ENCODE peak calls at places on chromosomes 12 and 14, in ten cellular contexts. H is CD8-positive, alpha-beta memory T cell; F is GM23338; A is PC-9; P is naive thymus-derived CD4-positive, alpha-beta T cell; O is cardiac muscle cell; Z is tibial nerve; I is aorta; T is CD4-positive, CD25-positive, alpha-beta regulatory T cell; L is left ventricle myocardium inferior. B is an unnamed sample. For H3K4me1, the result is how much of the 10 kb centered on the place peaks cover.

GRCh38 chr12:1533602-1534304 is 60.6 kb downstream of the FBXL14 start:
- DNase-seq in H (peak), F (no peak), A (no peak), P (peak), O (peak), Z (no peak), I (no peak), T (peak), L (no peak), B (no peak)

GRCh38 chr14:59918824-59919581 is 941 bp upstream of the LRRC9 start:
- DNase-seq in H (peak), F (peak), A (no peak), P (no peak), O (peak), Z (no peak), I (no peak), T (peak), L (no peak), B (no peak)

GRCh38 chr12:116381744-116382455 is 104.4 kb upstream of the MED13L start:
- DNase-seq in H (no peak), F (peak), A (no peak), P (no peak), O (no peak), Z (no peak), I (peak), T (no peak), L (no peak), B (no peak)

GRCh38 chr12:17076335-17076734 is 470.4 kb upstream of the LMO3 start:
- DNase-seq in H (no peak), F (peak), A (peak), P (no peak), O (no peak), Z (no peak), I (no peak), T (no peak), L (no peak), B (no peak)

GRCh38 chr12:14691560-14691959 is 4.8 kb downstream of the GUCY2C start:
- DNase-seq in H (no peak), F (no peak), A (no peak), P (no peak), O (no peak), Z (peak), I (no peak), T (no peak), L (peak), B (peak)

GRCh38 chr12:73906757-73907156 is 630.9 kb upstream of the ATXN7L3B start:
- DNase-seq in H (no peak), F (peak), A (no peak), P (no peak), O (no peak), Z (no peak), I (no peak), T (no peak), L (no peak), B (no peak)

GRCh38 chr12:131100031-131100674 is 146.4 kb downstream of the ADGRD1 start:
- DNase-seq in H (no peak), F (no peak), A (no peak), P (no peak), O (no peak), Z (no peak), I (no peak), T (no peak), L (no peak), B (no peak)

GRCh38 chr12:402127-402456 is 648 bp downstream of the CCDC77 start:
- DNase-seq in H (no peak), F (peak), A (no peak), P (no peak), O (peak), Z (no peak), I (no peak), T (peak), L (no peak), B (peak)

GRCh38 chr14:47211263-47211662 is 464.1 kb downstream of the MDGA2 start:
- DNase-seq in H (no peak), F (no peak), A (no peak), P (no peak), O (no peak), Z (no peak), I (no peak), T (no peak), L (no peak), B (no peak)

GRCh38 chr12:126219654-126220279 is 1154.5 kb downstream of the AACS start:
- DNase-seq in H (no peak), F (no peak), A (no peak), P (no peak), O (no peak), Z (no peak), I (no peak), T (no peak), L (no peak), B (no peak)

GRCh38 chr14:50846171-50846880 is 15.4 kb upstream of the NIN start:
- DNase-seq in H (no peak), F (no peak), A (no peak), P (no peak), O (no peak), Z (no peak), I (no peak), T (no peak), L (no peak), B (no peak)

GRCh38 chr12:91851741-91852477 is 293.7 kb downstream of the BTG1 start:
- DNase-seq in H (no peak), F (no peak), A (no peak), P (no peak), O (no peak), Z (no peak), I (no peak), T (no peak), L (no peak), B (no peak)

GRCh38 chr12:25958254-25959068 is at the start of gene RASSF8:
- DNase-seq in H (no peak), F (peak), A (peak), P (peak), O (peak), Z (peak), I (peak), T (peak), L (peak), B (peak)

GRCh38 chr14:68718033-68718725 is 74.7 kb downstream of the ZFP36L1 start:
- DNase-seq in H (no peak), F (peak), A (no peak), P (no peak), O (no peak), Z (no peak), I (no peak), T (peak), L (no peak), B (peak)

GRCh38 chr14:81169267-81169666 is 51.5 kb downstream of the GTF2A1 start:
- DNase-seq in H (no peak), F (no peak), A (no peak), P (no peak), O (no peak), Z (no peak), I (no peak), T (no peak), L (no peak), B (no peak)

GRCh38 chr12:39380090-39380489 is 62.8 kb downstream of the KIF21A start:
- DNase-seq in H (no peak), F (no peak), A (no peak), P (no peak), O (no peak), Z (no peak), I (no peak), T (no peak), L (no peak), B (no peak)

GRCh38 chr12:12922191-12922616 is 29.8 kb downstream of the GPRC5D start:
- DNase-seq in H (no peak), F (peak), A (no peak), P (no peak), O (no peak), Z (no peak), I (no peak), T (no peak), L (no peak), B (no peak)

GRCh38 chr14:95663226-95663797 is 22.9 kb upstream of the TCL1B start:
- DNase-seq in H (no peak), F (no peak), A (no peak), P (no peak), O (no peak), Z (no peak), I (no peak), T (no peak), L (no peak), B (no peak)

GRCh38 chr14:31380106-31380505 is 40.2 kb downstream of the HEATR5A start:
- DNase-seq in H (no peak), F (no peak), A (no peak), P (no peak), O (no peak), Z (no peak), I (no peak), T (no peak), L (no peak), B (no peak)

GRCh38 chr12:11607313-11608081 is 42.0 kb upstream of the ETV6 start:
- DNase-seq in H (no peak), F (no peak), A (no peak), P (no peak), O (peak), Z (no peak), I (no peak), T (no peak), L (no peak), B (peak)

GRCh38 chr14:72476657-72477499 is 417.0 kb downstream of the DPF3 start:
- DNase-seq in H (peak), F (peak), A (no peak), P (peak), O (no peak), Z (no peak), I (no peak), T (peak), L (peak), B (peak)

GRCh38 chr14:103548463-103549351 is 13.8 kb downstream of the BAG5 start:
- DNase-seq in H (no peak), F (no peak), A (no peak), P (no peak), O (no peak), Z (no peak), I (peak), T (no peak), L (peak), B (no peak)

GRCh38 chr14:32514236-32514635 is 185.1 kb downstream of the AKAP6 start:
- DNase-seq in H (no peak), F (no peak), A (no peak), P (no peak), O (no peak), Z (no peak), I (no peak), T (no peak), L (no peak), B (peak)

GRCh38 chr12:80777587-80777986 is 60.9 kb downstream of the MYF5 start:
- DNase-seq in H (no peak), F (no peak), A (no peak), P (no peak), O (no peak), Z (no peak), I (no peak), T (no peak), L (no peak), B (no peak)

GRCh38 chr14:27075503-27075902 is 477.7 kb upstream of the NOVA1 start:
- DNase-seq in H (no peak), F (no peak), A (no peak), P (no peak), O (no peak), Z (no peak), I (no peak), T (no peak), L (no peak), B (no peak)

GRCh38 chr12:1226951-1227350 is 235.9 kb downstream of the ERC1 start:
- DNase-seq in H (no peak), F (no peak), A (no peak), P (no peak), O (no peak), Z (no peak), I (no peak), T (no peak), L (no peak), B (no peak)

GRCh38 chr12:132465269-132466190 is 24.4 kb upstream of the FBRSL1 start:
- DNase-seq in H (no peak), F (no peak), A (no peak), P (no peak), O (no peak), Z (no peak), I (no peak), T (no peak), L (no peak), B (no peak)

GRCh38 chr12:125346361-125346760 is 281.1 kb downstream of the AACS start:
- DNase-seq in H (no peak), F (peak), A (no peak), P (no peak), O (no peak), Z (no peak), I (no peak), T (no peak), L (no peak), B (no peak)

GRCh38 chr14:92549096-92549852 is 35.7 kb downstream of the RIN3 start:
- DNase-seq in H (no peak), F (no peak), A (no peak), P (no peak), O (no peak), Z (no peak), I (peak), T (no peak), L (peak), B (no peak)

GRCh38 chr12:92457458-92458195 is 245.2 kb upstream of the PLEKHG7 start:
- DNase-seq in H (no peak), F (no peak), A (no peak), P (no peak), O (no peak), Z (no peak), I (no peak), T (no peak), L (no peak), B (no peak)

GRCh38 chr12:117105902-117106301 is 6.7 kb upstream of the TESC start:
- DNase-seq in H (peak), F (no peak), A (peak), P (no peak), O (no peak), Z (no peak), I (no peak), T (peak), L (no peak), B (peak)

GRCh38 chr14:88323086-88323519 is at the start of gene KCNK10:
- DNase-seq in H (no peak), F (peak), A (no peak), P (no peak), O (no peak), Z (no peak), I (no peak), T (no peak), L (no peak), B (no peak)

GRCh38 chr12:51953011-51953568 is 1.6 kb downstream of the ACVR1B start:
- DNase-seq in H (no peak), F (no peak), A (no peak), P (no peak), O (no peak), Z (no peak), I (no peak), T (no peak), L (no peak), B (peak)

GRCh38 chr12:49623142-49623899 is at the start of gene PRPF40B:
- DNase-seq in H (peak), F (peak), A (peak), P (peak), O (peak), Z (peak), I (peak), T (peak), L (peak), B (peak)

GRCh38 chr12:72276212-72276865 is 4.2 kb downstream of the TRHDE start:
- DNase-seq in H (no peak), F (no peak), A (no peak), P (no peak), O (no peak), Z (no peak), I (no peak), T (no peak), L (no peak), B (no peak)

GRCh38 chr12:73106896-73107295 is 834.7 kb downstream of the TRHDE start:
- DNase-seq in H (no peak), F (no peak), A (no peak), P (no peak), O (no peak), Z (no peak), I (no peak), T (no peak), L (no peak), B (no peak)

GRCh38 chr14:95190346-95190840 is 33.1 kb upstream of the DICER1 start:
- DNase-seq in H (no peak), F (no peak), A (no peak), P (no peak), O (no peak), Z (no peak), I (no peak), T (no peak), L (no peak), B (no peak)

GRCh38 chr12:71475280-71475679 is 35.7 kb downstream of the LGR5 start:
- DNase-seq in H (no peak), F (no peak), A (no peak), P (no peak), O (no peak), Z (no peak), I (no peak), T (no peak), L (peak), B (no peak)

GRCh38 chr12:118356809-118357326 is 15.8 kb downstream of the TAOK3 start:
- DNase-seq in H (no peak), F (no peak), A (no peak), P (no peak), O (no peak), Z (no peak), I (no peak), T (no peak), L (no peak), B (no peak)

GRCh38 chr14:99183716-99184115 is 88.3 kb downstream of the BCL11B start:
- DNase-seq in H (peak), F (no peak), A (no peak), P (no peak), O (no peak), Z (no peak), I (no peak), T (no peak), L (no peak), B (no peak)

GRCh38 chr14:99182548-99183115 is 89.4 kb downstream of the BCL11B start:
- DNase-seq in H (peak), F (no peak), A (no peak), P (no peak), O (no peak), Z (no peak), I (no peak), T (no peak), L (no peak), B (no peak)

GRCh38 chr14:99181246-99181645 is 90.8 kb downstream of the BCL11B start:
- DNase-seq in H (peak), F (no peak), A (no peak), P (no peak), O (no peak), Z (no peak), I (no peak), T (no peak), L (no peak), B (no peak)

GRCh38 chr14:99183311-99183710 is 88.7 kb downstream of the BCL11B start:
- DNase-seq in H (no peak), F (no peak), A (no peak), P (no peak), O (no peak), Z (no peak), I (no peak), T (no peak), L (no peak), B (no peak)

GRCh38 chr14:99181804-99182520 is 90.0 kb downstream of the BCL11B start:
- DNase-seq in H (no peak), F (no peak), A (no peak), P (no peak), O (no peak), Z (no peak), I (no peak), T (no peak), L (no peak), B (no peak)
- H3K4me1 ChIP-seq in H (half or more), F (under half), A (under half), P (half or more), O (under half), Z (under half), I (under half), T (half or more), L (under half), B (under half)

GRCh38 chr12:6229224-6229748 is 29.1 kb downstream of the CD9 start:
- DNase-seq in H (no peak), F (no peak), A (peak), P (no peak), O (no peak), Z (no peak), I (no peak), T (no peak), L (no peak), B (peak)

GRCh38 chr12:6230321-6231110 is 30.3 kb downstream of the CD9 start:
- DNase-seq in H (peak), F (no peak), A (no peak), P (peak), O (no peak), Z (peak), I (no peak), T (peak), L (peak), B (peak)

GRCh38 chr12:6226701-6227096 is 26.5 kb downstream of the CD9 start:
- DNase-seq in H (no peak), F (no peak), A (peak), P (no peak), O (no peak), Z (no peak), I (no peak), T (no peak), L (peak), B (no peak)

GRCh38 chr12:6229823-6230222 is 29.6 kb downstream of the CD9 start:
- DNase-seq in H (no peak), F (no peak), A (no peak), P (no peak), O (no peak), Z (peak), I (peak), T (no peak), L (peak), B (peak)

DNA sequence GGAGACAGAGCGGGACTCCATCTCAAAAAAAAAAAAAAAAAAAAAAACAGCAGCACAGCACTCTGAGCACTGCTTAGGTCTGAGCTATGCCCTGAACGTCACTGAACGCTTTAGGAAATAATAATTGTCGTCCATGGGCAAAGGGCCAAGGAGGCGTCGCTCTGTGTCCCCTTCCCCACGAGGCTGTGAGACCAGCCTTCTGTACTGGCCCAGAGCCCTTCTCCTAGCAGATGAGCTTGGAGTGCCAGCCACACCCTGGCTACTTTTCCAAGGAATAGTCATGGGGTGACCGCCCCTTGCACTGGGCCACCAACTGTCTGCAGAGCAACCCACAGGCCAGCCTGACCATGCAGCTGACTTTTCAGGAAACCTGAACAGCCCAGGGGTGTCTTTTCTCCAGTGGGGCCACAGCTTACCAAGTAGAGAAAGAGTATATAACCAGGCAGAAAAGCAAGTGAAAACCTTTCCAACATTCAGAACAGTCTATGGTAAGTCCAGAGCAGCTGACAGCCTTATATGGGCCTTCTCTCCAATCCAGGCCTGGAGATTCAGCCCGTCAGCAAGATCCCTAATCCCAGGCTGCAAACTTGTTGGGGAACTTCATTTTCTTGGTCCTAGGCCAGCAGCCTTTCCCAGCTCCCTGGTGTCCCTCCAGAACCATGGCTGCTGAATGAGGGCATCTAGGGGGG is 28.5 kb downstream of the CD9 start:
- DNase-seq in H (no peak), F (no peak), A (peak), P (no peak), O (no peak), Z (no peak), I (no peak), T (no peak), L (no peak), B (peak)
- H3K4me1 ChIP-seq in H (under half), F (under half), A (half or more), P (under half), O (under half), Z (half or more), I (under half), T (under half), L (half or more), B (under half)

DNA sequence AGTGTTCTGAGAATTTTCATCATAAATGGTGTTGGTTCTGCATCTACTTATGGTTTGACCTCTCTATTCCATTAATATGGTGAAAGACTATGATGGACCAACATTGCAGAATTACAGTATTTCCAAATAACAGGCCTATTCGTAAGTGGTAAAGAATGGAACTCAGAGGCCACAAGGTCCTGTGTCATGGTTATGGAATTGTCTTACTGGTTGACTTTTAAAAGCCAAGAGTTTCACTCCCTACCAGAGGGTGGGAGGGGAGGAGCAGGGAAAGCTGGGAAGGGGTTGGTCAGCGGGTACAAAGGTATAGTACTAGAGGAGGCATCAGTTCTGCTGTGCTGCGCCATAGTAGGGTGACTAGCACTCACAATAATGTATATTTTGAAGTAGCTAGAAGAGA is 153.4 kb downstream of the TMEM132D start:
- DNase-seq in H (no peak), F (no peak), A (no peak), P (no peak), O (no peak), Z (no peak), I (no peak), T (no peak), L (no peak), B (no peak)
- H3K4me1 ChIP-seq in H (under half), F (under half), A (under half), P (under half), O (under half), Z (under half), I (under half), T (under half), L (under half), B (under half)

GRCh38 chr12:88242161-88242925 is 100.2 kb downstream of the TMTC3 start:
- DNase-seq in H (no peak), F (no peak), A (peak), P (no peak), O (no peak), Z (no peak), I (no peak), T (peak), L (no peak), B (no peak)
- H3K4me1 ChIP-seq in H (under half), F (under half), A (under half), P (under half), O (under half), Z (under half), I (under half), T (under half), L (under half), B (under half)

B was measured in small intestine.